ENCODE peak calls at places on chromosomes 16 and 17, in seven cellular contexts. I, G, S, E, H, R and F are unnamed samples.

GRCh38 chr17:78974635-78975591 is 4.8 kb downstream of the LGALS3BP start:
- DNase-seq in I (no peak), G (peak; percentile 89), S (peak; percentile 79), E (peak; percentile 67), H (no peak), R (peak; percentile 84), F (peak; percentile 92)

GRCh38 chr17:16971458-16972338 is at the start of gene TNFRSF13B:
- DNase-seq in I (no peak), G (no peak), S (peak; percentile 27), E (no peak), H (no peak), R (no peak), F (no peak)

GRCh38 chr17:6279659-6280058 is 155.3 kb downstream of the AIPL1 start:
- DNase-seq in I (no peak), G (no peak), S (peak; percentile 94), E (peak; percentile 11), H (peak; percentile 49), R (no peak), F (no peak)

GRCh38 chr17:6450926-6451717 is 6.9 kb downstream of the PIMREG start:
- DNase-seq in I (no peak), G (no peak), S (no peak), E (no peak), H (no peak), R (no peak), F (no peak)

GRCh38 chr16:19307587-19308241 is 22.2 kb downstream of the CLEC19A start:
- DNase-seq in I (no peak), G (no peak), S (peak; percentile 55), E (no peak), H (no peak), R (no peak), F (no peak)

GRCh38 chr16:75648265-75649076 is 898 bp downstream of the TERF2IP start:
- DNase-seq in I (peak; percentile 72), G (peak; percentile 91), S (peak; percentile 81), E (peak; percentile 86), H (peak; percentile 75), R (peak; percentile 79), F (peak; percentile 91)

GRCh38 chr16:56860226-56861020 is 4.6 kb upstream of the SLC12A3 start:
- DNase-seq in I (no peak), G (no peak), S (no peak), E (no peak), H (peak; percentile 19), R (no peak), F (no peak)

GRCh38 chr16:58128721-58129096 is 472 bp downstream of the CFAP20 start:
- DNase-seq in I (no peak), G (no peak), S (peak; percentile 54), E (peak; percentile 28), H (no peak), R (no peak), F (no peak)

GRCh38 chr16:80802129-80802528 is 2.3 kb downstream of the CDYL2 start:
- DNase-seq in I (no peak), G (no peak), S (no peak), E (no peak), H (no peak), R (no peak), F (no peak)

GRCh38 chr16:30985401-30986128 is 558 bp downstream of the HSD3B7 start:
- DNase-seq in I (peak; percentile 55), G (no peak), S (peak; percentile 81), E (peak; percentile 86), H (peak; percentile 87), R (peak; percentile 31), F (peak; percentile 78)

GRCh38 chr16:19114359-19115147 is 789 bp downstream of the ITPRIPL2 start:
- DNase-seq in I (peak; percentile 54), G (peak; percentile 71), S (peak; percentile 79), E (peak; percentile 53), H (peak; percentile 51), R (peak; percentile 76), F (peak; percentile 82)

GRCh38 chr17:68710976-68711375 is 109.8 kb upstream of the FAM20A start:
- DNase-seq in I (no peak), G (no peak), S (no peak), E (no peak), H (no peak), R (no peak), F (no peak)

GRCh38 chr17:76726766-76727718 is at the start of gene METTL23:
- DNase-seq in I (peak; percentile 90), G (peak; percentile 89), S (peak; percentile 82), E (peak; percentile 86), H (peak; percentile 75), R (peak; percentile 87), F (peak; percentile 93)

GRCh38 chr17:48954300-48954755 is 9.7 kb upstream of the SNF8 start:
- DNase-seq in I (peak; percentile 66), G (no peak), S (peak; percentile 84), E (no peak), H (peak; percentile 32), R (no peak), F (no peak)

GRCh38 chr16:58855291-58855823 is 121.2 kb upstream of the GOT2 start:
- DNase-seq in I (no peak), G (no peak), S (no peak), E (no peak), H (no peak), R (no peak), F (no peak)

GRCh38 chr17:83006515-83007455 is 72.6 kb upstream of the METRNL start:
- DNase-seq in I (no peak), G (no peak), S (no peak), E (no peak), H (no peak), R (no peak), F (no peak)

GRCh38 chr16:8854298-8854948 is 14.4 kb downstream of the CARHSP1 start:
- DNase-seq in I (no peak), G (no peak), S (no peak), E (no peak), H (no peak), R (no peak), F (no peak)

GRCh38 chr17:27296427-27296979 is 2.6 kb downstream of the WSB1 start:
- DNase-seq in I (peak; percentile 28), G (no peak), S (no peak), E (no peak), H (no peak), R (no peak), F (no peak)

GRCh38 chr16:49527621-49528020 is 154.0 kb downstream of the C16orf78 start:
- DNase-seq in I (no peak), G (no peak), S (no peak), E (no peak), H (no peak), R (peak; percentile 32), F (no peak)

GRCh38 chr17:28993013-28993600 is 12.7 kb downstream of the SEZ6 start:
- DNase-seq in I (peak; percentile 32), G (no peak), S (no peak), E (no peak), H (no peak), R (no peak), F (no peak)

GRCh38 chr17:32253117-32253611 is 12.5 kb upstream of the RHBDL3 start:
- DNase-seq in I (peak; percentile 80), G (peak; percentile 88), S (peak; percentile 92), E (peak; percentile 83), H (peak; percentile 74), R (peak; percentile 81), F (peak; percentile 75)

GRCh38 chr16:17343028-17343427 is 127.7 kb downstream of the XYLT1 start:
- DNase-seq in I (no peak), G (no peak), S (no peak), E (no peak), H (no peak), R (no peak), F (no peak)

GRCh38 chr17:76009969-76010661 is 9.5 kb downstream of the CDK3 start:
- DNase-seq in I (no peak), G (no peak), S (no peak), E (no peak), H (no peak), R (no peak), F (no peak)

GRCh38 chr17:67623767-67624166 is 94.0 kb upstream of the NOL11 start:
- DNase-seq in I (no peak), G (no peak), S (no peak), E (no peak), H (no peak), R (no peak), F (no peak)

GRCh38 chr17:67619555-67619954 is 98.2 kb upstream of the NOL11 start:
- DNase-seq in I (no peak), G (no peak), S (no peak), E (no peak), H (no peak), R (no peak), F (no peak)

GRCh38 chr17:67617304-67617899 is 100.3 kb upstream of the NOL11 start:
- DNase-seq in I (no peak), G (no peak), S (no peak), E (no peak), H (no peak), R (no peak), F (no peak)

GRCh38 chr17:67620088-67620487 is 97.6 kb upstream of the NOL11 start:
- DNase-seq in I (no peak), G (no peak), S (no peak), E (no peak), H (no peak), R (no peak), F (no peak)

GRCh38 chr17:67620636-67621035 is 97.1 kb upstream of the NOL11 start:
- DNase-seq in I (no peak), G (no peak), S (no peak), E (no peak), H (no peak), R (no peak), F (no peak)
- H3K27ac ChIP-seq in I (no peak overlapping the region), G (no peak overlapping the region), S (no peak overlapping the region), E (no peak overlapping the region), H (no peak overlapping the region), R (no peak overlapping the region), F (no peak overlapping the region)

GRCh38 chr17:73289549-73290254 is 22.1 kb downstream of the CDC42EP4 start:
- DNase-seq in I (no peak), G (no peak), S (no peak), E (peak; percentile 14), H (no peak), R (no peak), F (no peak)
- H3K4me1 ChIP-seq in I (peaks cover 88% of the 10 kb centered on the region), G (peaks cover 80% of the 10 kb centered on the region), S (no peaks in the 10 kb centered on the region), E (peaks cover 98% of the 10 kb centered on the region), H (peaks cover 25% of the 10 kb centered on the region), R (peaks cover 82% of the 10 kb centered on the region), F (peaks cover 100% of the 10 kb centered on the region)

GRCh38 chr17:43543771-43544575 is 2.2 kb downstream of the ETV4 start:
- DNase-seq in I (no peak), G (no peak), S (peak; percentile 78), E (no peak), H (no peak), R (no peak), F (no peak)
- H3K27ac ChIP-seq in I (peak overlapping the region; percentile 95), G (no peak overlapping the region), S (no peak overlapping the region), E (peak overlapping the region; percentile 58), H (no peak overlapping the region), R (no peak overlapping the region), F (no peak overlapping the region)

DNA sequence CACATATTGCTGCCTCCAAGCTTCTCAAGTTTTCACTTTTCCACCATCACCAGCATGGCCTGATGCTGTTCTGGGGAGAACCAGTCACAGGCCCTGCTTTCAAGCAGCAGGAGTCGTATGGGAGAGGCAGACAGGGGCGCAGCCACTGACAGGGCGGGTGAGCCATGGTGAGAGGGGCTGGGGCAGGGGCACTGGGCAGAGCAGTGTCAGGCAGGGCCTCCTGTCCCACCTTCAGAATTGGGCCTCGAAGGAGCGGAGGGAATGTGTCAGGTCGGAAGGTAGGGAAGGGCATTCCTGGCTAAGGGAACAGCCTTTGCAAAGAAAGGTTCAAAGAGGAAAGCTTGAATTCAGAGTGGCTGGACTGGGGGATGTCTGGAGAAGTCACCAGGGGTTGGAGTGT is 4.9 kb upstream of the MAP2K3 start:
- DNase-seq in I (no peak), G (no peak), S (no peak), E (no peak), H (no peak), R (no peak), F (no peak)
- H3K4me1 ChIP-seq in I (peaks cover 36% of the 10 kb centered on the region), G (peaks cover 25% of the 10 kb centered on the region), S (peaks cover 3% of the 10 kb centered on the region), E (peaks cover 19% of the 10 kb centered on the region), H (peaks cover 2% of the 10 kb centered on the region), R (peaks cover 13% of the 10 kb centered on the region), F (peaks cover 53% of the 10 kb centered on the region)